ENCODE peak calls at places on chromosomes 2 and 18, in ten cellular contexts. One of them, this sample, is unnamed.

GRCh38 chr2:227460079-227460485 is 11.9 kb upstream of the AGFG1 start:
- DNase-seq in activated naive CD4-positive, alpha-beta T cell treated with anti-CD3 and anti-CD28 coated beads, Interleukin-2, amount 10 ng/mL, durations not matched to agents 7 days and 5 days: peak; percentile 64
- DNase-seq in GM18507: peak; percentile 46
- DNase-seq in retina: no peak
- DNase-seq in AG20443: peak; percentile 24
- DNase-seq in ELF-1: no peak
- DNase-seq in neural progenitor cell: no peak
- DNase-seq in LoVo: peak; percentile 25
- DNase-seq in naive B cell: no peak
- DNase-seq in GM03348: peak; percentile 59
- DNase-seq in this sample: no peak

GRCh38 chr2:153394247-153394646 is 84.3 kb downstream of the RPRM start:
- DNase-seq in activated naive CD4-positive, alpha-beta T cell treated with anti-CD3 and anti-CD28 coated beads, Interleukin-2, amount 10 ng/mL, durations not matched to agents 7 days and 5 days: no peak
- DNase-seq in GM18507: no peak
- DNase-seq in retina: no peak
- DNase-seq in AG20443: no peak
- DNase-seq in ELF-1: no peak
- DNase-seq in neural progenitor cell: no peak
- DNase-seq in LoVo: no peak
- DNase-seq in naive B cell: no peak
- DNase-seq in GM03348: no peak
- DNase-seq in this sample: no peak

GRCh38 chr2:47174731-47175361 is 19.7 kb upstream of the STPG4 start:
- DNase-seq in activated naive CD4-positive, alpha-beta T cell treated with anti-CD3 and anti-CD28 coated beads, Interleukin-2, amount 10 ng/mL, durations not matched to agents 7 days and 5 days: peak; percentile 55
- DNase-seq in GM18507: no peak
- DNase-seq in retina: peak; percentile 60
- DNase-seq in AG20443: peak; percentile 52
- DNase-seq in ELF-1: peak; percentile 44
- DNase-seq in neural progenitor cell: peak; percentile 43
- DNase-seq in LoVo: peak; percentile 85
- DNase-seq in naive B cell: no peak
- DNase-seq in GM03348: peak; percentile 18
- DNase-seq in this sample: no peak

GRCh38 chr2:216316743-216317142 is 55.5 kb downstream of the MARCHF4 start:
- DNase-seq in activated naive CD4-positive, alpha-beta T cell treated with anti-CD3 and anti-CD28 coated beads, Interleukin-2, amount 10 ng/mL, durations not matched to agents 7 days and 5 days: no peak
- DNase-seq in GM18507: no peak
- DNase-seq in retina: peak; percentile 32
- DNase-seq in AG20443: peak; percentile 70
- DNase-seq in ELF-1: no peak
- DNase-seq in neural progenitor cell: no peak
- DNase-seq in LoVo: no peak
- DNase-seq in naive B cell: no peak
- DNase-seq in GM03348: peak; percentile 60
- DNase-seq in this sample: no peak

GRCh38 chr2:97267411-97268074 is 154.6 kb downstream of the ANKRD36 start:
- DNase-seq in activated naive CD4-positive, alpha-beta T cell treated with anti-CD3 and anti-CD28 coated beads, Interleukin-2, amount 10 ng/mL, durations not matched to agents 7 days and 5 days: no peak
- DNase-seq in GM18507: no peak
- DNase-seq in retina: peak; percentile 2
- DNase-seq in AG20443: no peak
- DNase-seq in ELF-1: peak; percentile 1
- DNase-seq in neural progenitor cell: peak; percentile 1
- DNase-seq in LoVo: no peak
- DNase-seq in naive B cell: no peak
- DNase-seq in GM03348: no peak
- DNase-seq in this sample: no peak

GRCh38 chr18:60962629-60963028 is 370.6 kb upstream of the CDH20 start:
- DNase-seq in activated naive CD4-positive, alpha-beta T cell treated with anti-CD3 and anti-CD28 coated beads, Interleukin-2, amount 10 ng/mL, durations not matched to agents 7 days and 5 days: no peak
- DNase-seq in GM18507: no peak
- DNase-seq in retina: no peak
- DNase-seq in AG20443: no peak
- DNase-seq in ELF-1: no peak
- DNase-seq in neural progenitor cell: no peak
- DNase-seq in LoVo: no peak
- DNase-seq in naive B cell: no peak
- DNase-seq in GM03348: no peak
- DNase-seq in this sample: no peak

GRCh38 chr2:128307595-128307994 is 11.1 kb downstream of the HS6ST1 start:
- DNase-seq in activated naive CD4-positive, alpha-beta T cell treated with anti-CD3 and anti-CD28 coated beads, Interleukin-2, amount 10 ng/mL, durations not matched to agents 7 days and 5 days: no peak
- DNase-seq in GM18507: no peak
- DNase-seq in retina: no peak
- DNase-seq in AG20443: no peak
- DNase-seq in ELF-1: no peak
- DNase-seq in neural progenitor cell: no peak
- DNase-seq in LoVo: no peak
- DNase-seq in naive B cell: no peak
- DNase-seq in GM03348: no peak
- DNase-seq in this sample: no peak

GRCh38 chr2:98445167-98445522 is 487 bp downstream of the INPP4A start:
- DNase-seq in activated naive CD4-positive, alpha-beta T cell treated with anti-CD3 and anti-CD28 coated beads, Interleukin-2, amount 10 ng/mL, durations not matched to agents 7 days and 5 days: peak; percentile 57
- DNase-seq in GM18507: no peak
- DNase-seq in retina: peak; percentile 68
- DNase-seq in AG20443: peak; percentile 72
- DNase-seq in ELF-1: no peak
- DNase-seq in neural progenitor cell: no peak
- DNase-seq in LoVo: no peak
- DNase-seq in naive B cell: no peak
- DNase-seq in GM03348: peak; percentile 72
- DNase-seq in this sample: no peak

GRCh38 chr18:35460719-35461118 is 37.0 kb downstream of the INO80C start:
- DNase-seq in activated naive CD4-positive, alpha-beta T cell treated with anti-CD3 and anti-CD28 coated beads, Interleukin-2, amount 10 ng/mL, durations not matched to agents 7 days and 5 days: no peak
- DNase-seq in GM18507: no peak
- DNase-seq in retina: no peak
- DNase-seq in AG20443: no peak
- DNase-seq in ELF-1: no peak
- DNase-seq in neural progenitor cell: no peak
- DNase-seq in LoVo: no peak
- DNase-seq in naive B cell: no peak
- DNase-seq in GM03348: peak; percentile 29
- DNase-seq in this sample: peak; percentile 28

GRCh38 chr2:120346667-120347358 is 877 bp downstream of the INHBB start:
- DNase-seq in activated naive CD4-positive, alpha-beta T cell treated with anti-CD3 and anti-CD28 coated beads, Interleukin-2, amount 10 ng/mL, durations not matched to agents 7 days and 5 days: peak; percentile 26
- DNase-seq in GM18507: no peak
- DNase-seq in retina: peak; percentile 76
- DNase-seq in AG20443: peak; percentile 50
- DNase-seq in ELF-1: peak; percentile 37
- DNase-seq in neural progenitor cell: peak; percentile 62
- DNase-seq in LoVo: no peak
- DNase-seq in naive B cell: no peak
- DNase-seq in GM03348: peak; percentile 65
- DNase-seq in this sample: no peak

GRCh38 chr2:10500601-10501361 is 52.7 kb upstream of the ODC1 start:
- DNase-seq in activated naive CD4-positive, alpha-beta T cell treated with anti-CD3 and anti-CD28 coated beads, Interleukin-2, amount 10 ng/mL, durations not matched to agents 7 days and 5 days: no peak
- DNase-seq in GM18507: no peak
- DNase-seq in retina: no peak
- DNase-seq in AG20443: no peak
- DNase-seq in ELF-1: no peak
- DNase-seq in neural progenitor cell: no peak
- DNase-seq in LoVo: no peak
- DNase-seq in naive B cell: no peak
- DNase-seq in GM03348: peak; percentile 35
- DNase-seq in this sample: no peak

GRCh38 chr2:177161741-177162440 is 50.7 kb upstream of the HNRNPA3 start:
- DNase-seq in activated naive CD4-positive, alpha-beta T cell treated with anti-CD3 and anti-CD28 coated beads, Interleukin-2, amount 10 ng/mL, durations not matched to agents 7 days and 5 days: peak; percentile 28
- DNase-seq in GM18507: no peak
- DNase-seq in retina: peak; percentile 23
- DNase-seq in AG20443: peak; percentile 53
- DNase-seq in ELF-1: peak; percentile 9
- DNase-seq in neural progenitor cell: peak; percentile 24
- DNase-seq in LoVo: peak; percentile 35
- DNase-seq in naive B cell: peak; percentile 24
- DNase-seq in GM03348: peak; percentile 58
- DNase-seq in this sample: no peak

GRCh38 chr2:222813177-222813843 is 47.5 kb upstream of the ACSL3 start:
- DNase-seq in activated naive CD4-positive, alpha-beta T cell treated with anti-CD3 and anti-CD28 coated beads, Interleukin-2, amount 10 ng/mL, durations not matched to agents 7 days and 5 days: no peak
- DNase-seq in GM18507: peak; percentile 28
- DNase-seq in retina: no peak
- DNase-seq in AG20443: no peak
- DNase-seq in ELF-1: no peak
- DNase-seq in neural progenitor cell: no peak
- DNase-seq in LoVo: no peak
- DNase-seq in naive B cell: no peak
- DNase-seq in GM03348: no peak
- DNase-seq in this sample: no peak

GRCh38 chr2:218806346-218806978 is 24.5 kb downstream of the CYP27A1 start:
- DNase-seq in activated naive CD4-positive, alpha-beta T cell treated with anti-CD3 and anti-CD28 coated beads, Interleukin-2, amount 10 ng/mL, durations not matched to agents 7 days and 5 days: no peak
- DNase-seq in GM18507: no peak
- DNase-seq in retina: no peak
- DNase-seq in AG20443: peak; percentile 95
- DNase-seq in ELF-1: no peak
- DNase-seq in neural progenitor cell: no peak
- DNase-seq in LoVo: peak; percentile 75
- DNase-seq in naive B cell: no peak
- DNase-seq in GM03348: peak; percentile 95
- DNase-seq in this sample: no peak

GRCh38 chr2:62881162-62881795 is 169.4 kb upstream of the OTX1 start:
- DNase-seq in activated naive CD4-positive, alpha-beta T cell treated with anti-CD3 and anti-CD28 coated beads, Interleukin-2, amount 10 ng/mL, durations not matched to agents 7 days and 5 days: no peak
- DNase-seq in GM18507: no peak
- DNase-seq in retina: no peak
- DNase-seq in AG20443: no peak
- DNase-seq in ELF-1: no peak
- DNase-seq in neural progenitor cell: no peak
- DNase-seq in LoVo: no peak
- DNase-seq in naive B cell: no peak
- DNase-seq in GM03348: no peak
- DNase-seq in this sample: no peak

GRCh38 chr2:218272531-218273212 is 2.4 kb downstream of the PNKD start:
- DNase-seq in activated naive CD4-positive, alpha-beta T cell treated with anti-CD3 and anti-CD28 coated beads, Interleukin-2, amount 10 ng/mL, durations not matched to agents 7 days and 5 days: peak; percentile 87
- DNase-seq in GM18507: no peak
- DNase-seq in retina: peak; percentile 76
- DNase-seq in AG20443: peak; percentile 89
- DNase-seq in ELF-1: peak; percentile 94
- DNase-seq in neural progenitor cell: peak; percentile 86
- DNase-seq in LoVo: peak; percentile 95
- DNase-seq in naive B cell: peak; percentile 90
- DNase-seq in GM03348: peak; percentile 93
- DNase-seq in this sample: peak; percentile 77

GRCh38 chr2:174046172-174046571 is 81.0 kb upstream of the SP3 start:
- DNase-seq in activated naive CD4-positive, alpha-beta T cell treated with anti-CD3 and anti-CD28 coated beads, Interleukin-2, amount 10 ng/mL, durations not matched to agents 7 days and 5 days: no peak
- DNase-seq in GM18507: no peak
- DNase-seq in retina: no peak
- DNase-seq in AG20443: no peak
- DNase-seq in ELF-1: no peak
- DNase-seq in neural progenitor cell: no peak
- DNase-seq in LoVo: no peak
- DNase-seq in naive B cell: no peak
- DNase-seq in GM03348: no peak
- DNase-seq in this sample: no peak

GRCh38 chr2:178056345-178056744 is 16.2 kb downstream of the PDE11A start:
- DNase-seq in activated naive CD4-positive, alpha-beta T cell treated with anti-CD3 and anti-CD28 coated beads, Interleukin-2, amount 10 ng/mL, durations not matched to agents 7 days and 5 days: no peak
- DNase-seq in GM18507: no peak
- DNase-seq in retina: no peak
- DNase-seq in AG20443: no peak
- DNase-seq in ELF-1: no peak
- DNase-seq in neural progenitor cell: no peak
- DNase-seq in LoVo: no peak
- DNase-seq in naive B cell: no peak
- DNase-seq in GM03348: no peak
- DNase-seq in this sample: no peak

GRCh38 chr2:45119855-45120254 is 110.6 kb upstream of the SIX2 start:
- DNase-seq in activated naive CD4-positive, alpha-beta T cell treated with anti-CD3 and anti-CD28 coated beads, Interleukin-2, amount 10 ng/mL, durations not matched to agents 7 days and 5 days: no peak
- DNase-seq in GM18507: no peak
- DNase-seq in retina: no peak
- DNase-seq in AG20443: peak; percentile 71
- DNase-seq in ELF-1: no peak
- DNase-seq in neural progenitor cell: no peak
- DNase-seq in LoVo: peak; percentile 18
- DNase-seq in naive B cell: no peak
- DNase-seq in GM03348: peak; percentile 72
- DNase-seq in this sample: peak; percentile 75

GRCh38 chr2:239599299-239599698 is 198.5 kb upstream of the HDAC4 start:
- DNase-seq in activated naive CD4-positive, alpha-beta T cell treated with anti-CD3 and anti-CD28 coated beads, Interleukin-2, amount 10 ng/mL, durations not matched to agents 7 days and 5 days: no peak
- DNase-seq in GM18507: no peak
- DNase-seq in retina: no peak
- DNase-seq in AG20443: no peak
- DNase-seq in ELF-1: no peak
- DNase-seq in neural progenitor cell: no peak
- DNase-seq in LoVo: no peak
- DNase-seq in naive B cell: no peak
- DNase-seq in GM03348: no peak
- DNase-seq in this sample: no peak

GRCh38 chr2:233195027-233195426 is 56.4 kb upstream of the ATG16L1 start:
- DNase-seq in activated naive CD4-positive, alpha-beta T cell treated with anti-CD3 and anti-CD28 coated beads, Interleukin-2, amount 10 ng/mL, durations not matched to agents 7 days and 5 days: no peak
- DNase-seq in GM18507: no peak
- DNase-seq in retina: no peak
- DNase-seq in AG20443: no peak
- DNase-seq in ELF-1: no peak
- DNase-seq in neural progenitor cell: no peak
- DNase-seq in LoVo: no peak
- DNase-seq in naive B cell: no peak
- DNase-seq in GM03348: no peak
- DNase-seq in this sample: no peak

GRCh38 chr18:54766631-54767030 is 61.6 kb upstream of the RAB27B start:
- DNase-seq in activated naive CD4-positive, alpha-beta T cell treated with anti-CD3 and anti-CD28 coated beads, Interleukin-2, amount 10 ng/mL, durations not matched to agents 7 days and 5 days: no peak
- DNase-seq in GM18507: no peak
- DNase-seq in retina: no peak
- DNase-seq in AG20443: no peak
- DNase-seq in ELF-1: no peak
- DNase-seq in neural progenitor cell: no peak
- DNase-seq in LoVo: no peak
- DNase-seq in naive B cell: no peak
- DNase-seq in GM03348: no peak
- DNase-seq in this sample: no peak

GRCh38 chr2:235807347-235807746 is 313.5 kb downstream of the AGAP1 start:
- DNase-seq in activated naive CD4-positive, alpha-beta T cell treated with anti-CD3 and anti-CD28 coated beads, Interleukin-2, amount 10 ng/mL, durations not matched to agents 7 days and 5 days: no peak
- DNase-seq in GM18507: no peak
- DNase-seq in retina: peak; percentile 70
- DNase-seq in AG20443: no peak
- DNase-seq in ELF-1: peak; percentile 67
- DNase-seq in neural progenitor cell: peak; percentile 76
- DNase-seq in LoVo: no peak
- DNase-seq in naive B cell: no peak
- DNase-seq in GM03348: no peak
- DNase-seq in this sample: no peak

GRCh38 chr18:79569720-79570119 is 109.9 kb upstream of the CTDP1 start:
- DNase-seq in activated naive CD4-positive, alpha-beta T cell treated with anti-CD3 and anti-CD28 coated beads, Interleukin-2, amount 10 ng/mL, durations not matched to agents 7 days and 5 days: peak; percentile 17
- DNase-seq in GM18507: no peak
- DNase-seq in retina: no peak
- DNase-seq in AG20443: no peak
- DNase-seq in ELF-1: no peak
- DNase-seq in neural progenitor cell: no peak
- DNase-seq in LoVo: no peak
- DNase-seq in naive B cell: no peak
- DNase-seq in GM03348: no peak
- DNase-seq in this sample: no peak

GRCh38 chr2:17115042-17115441 is 403.2 kb downstream of the RAD51AP2 start:
- DNase-seq in activated naive CD4-positive, alpha-beta T cell treated with anti-CD3 and anti-CD28 coated beads, Interleukin-2, amount 10 ng/mL, durations not matched to agents 7 days and 5 days: no peak
- DNase-seq in GM18507: no peak
- DNase-seq in retina: no peak
- DNase-seq in AG20443: no peak
- DNase-seq in ELF-1: no peak
- DNase-seq in neural progenitor cell: no peak
- DNase-seq in LoVo: no peak
- DNase-seq in naive B cell: no peak
- DNase-seq in GM03348: no peak
- DNase-seq in this sample: no peak

GRCh38 chr2:173146590-173146989 is 70.9 kb downstream of the MAP3K20 start:
- DNase-seq in activated naive CD4-positive, alpha-beta T cell treated with anti-CD3 and anti-CD28 coated beads, Interleukin-2, amount 10 ng/mL, durations not matched to agents 7 days and 5 days: no peak
- DNase-seq in GM18507: no peak
- DNase-seq in retina: no peak
- DNase-seq in AG20443: no peak
- DNase-seq in ELF-1: no peak
- DNase-seq in neural progenitor cell: no peak
- DNase-seq in LoVo: no peak
- DNase-seq in naive B cell: no peak
- DNase-seq in GM03348: no peak
- DNase-seq in this sample: no peak

GRCh38 chr2:123303735-123304134 is 721.4 kb upstream of the CNTNAP5 start:
- DNase-seq in activated naive CD4-positive, alpha-beta T cell treated with anti-CD3 and anti-CD28 coated beads, Interleukin-2, amount 10 ng/mL, durations not matched to agents 7 days and 5 days: no peak
- DNase-seq in GM18507: no peak
- DNase-seq in retina: peak; percentile 5
- DNase-seq in AG20443: no peak
- DNase-seq in ELF-1: no peak
- DNase-seq in neural progenitor cell: peak; percentile 5
- DNase-seq in LoVo: no peak
- DNase-seq in naive B cell: no peak
- DNase-seq in GM03348: no peak
- DNase-seq in this sample: no peak

GRCh38 chr2:111106720-111107119 is 14.0 kb upstream of the BCL2L11 start:
- DNase-seq in activated naive CD4-positive, alpha-beta T cell treated with anti-CD3 and anti-CD28 coated beads, Interleukin-2, amount 10 ng/mL, durations not matched to agents 7 days and 5 days: no peak
- DNase-seq in GM18507: no peak
- DNase-seq in retina: no peak
- DNase-seq in AG20443: no peak
- DNase-seq in ELF-1: no peak
- DNase-seq in neural progenitor cell: no peak
- DNase-seq in LoVo: no peak
- DNase-seq in naive B cell: no peak
- DNase-seq in GM03348: no peak
- DNase-seq in this sample: no peak

This sample was measured in Panc1.